ENCODE peak calls at places on chromosomes 1 and 21, in nine cellular contexts. One of them, this sample, is unnamed.

GRCh38 chr1:66685265-66685664 is 67.0 kb upstream of the DYNLT5 start:
- DNase-seq in hepatocyte: no peak
- DNase-seq in foreskin keratinocyte: no peak
- DNase-seq in IMR-90: no peak
- DNase-seq in SK-N-SH: no peak
- DNase-seq in tibial nerve: no peak
- DNase-seq in stomach: no peak
- DNase-seq in brain microvascular endothelial cell: no peak
- DNase-seq in heart right ventricle: no peak
- DNase-seq in this sample: no peak

GRCh38 chr1:7224644-7225043 is 439.4 kb downstream of the CAMTA1 start:
- DNase-seq in hepatocyte: no peak
- DNase-seq in foreskin keratinocyte: no peak
- DNase-seq in IMR-90: no peak
- DNase-seq in SK-N-SH: no peak
- DNase-seq in tibial nerve: no peak
- DNase-seq in stomach: no peak
- DNase-seq in brain microvascular endothelial cell: no peak
- DNase-seq in heart right ventricle: peak
- DNase-seq in this sample: no peak

GRCh38 chr21:42430570-42430969 is 26.9 kb downstream of the UBASH3A start:
- DNase-seq in hepatocyte: no peak
- DNase-seq in foreskin keratinocyte: no peak
- DNase-seq in IMR-90: no peak
- DNase-seq in SK-N-SH: no peak
- DNase-seq in tibial nerve: no peak
- DNase-seq in stomach: no peak
- DNase-seq in brain microvascular endothelial cell: no peak
- DNase-seq in heart right ventricle: no peak
- DNase-seq in this sample: no peak

GRCh38 chr1:207029991-207030521 is 2.5 kb downstream of the C1orf116 start:
- DNase-seq in hepatocyte: no peak
- DNase-seq in foreskin keratinocyte: peak
- DNase-seq in IMR-90: no peak
- DNase-seq in SK-N-SH: no peak
- DNase-seq in tibial nerve: no peak
- DNase-seq in stomach: no peak
- DNase-seq in brain microvascular endothelial cell: no peak
- DNase-seq in heart right ventricle: no peak
- DNase-seq in this sample: no peak

GRCh38 chr21:45056917-45057560 is 17.3 kb upstream of the ADARB1 start:
- DNase-seq in hepatocyte: no peak
- DNase-seq in foreskin keratinocyte: no peak
- DNase-seq in IMR-90: no peak
- DNase-seq in SK-N-SH: no peak
- DNase-seq in tibial nerve: no peak
- DNase-seq in stomach: no peak
- DNase-seq in brain microvascular endothelial cell: no peak
- DNase-seq in heart right ventricle: no peak
- DNase-seq in this sample: no peak

GRCh38 chr1:107594541-107594940 is 370.4 kb downstream of the VAV3 start:
- DNase-seq in hepatocyte: no peak
- DNase-seq in foreskin keratinocyte: no peak
- DNase-seq in IMR-90: no peak
- DNase-seq in SK-N-SH: no peak
- DNase-seq in tibial nerve: no peak
- DNase-seq in stomach: no peak
- DNase-seq in brain microvascular endothelial cell: no peak
- DNase-seq in heart right ventricle: no peak
- DNase-seq in this sample: no peak

GRCh38 chr1:26282694-26283019 is 2.8 kb downstream of the SH3BGRL3 start:
- DNase-seq in hepatocyte: no peak
- DNase-seq in foreskin keratinocyte: no peak
- DNase-seq in IMR-90: no peak
- DNase-seq in SK-N-SH: no peak
- DNase-seq in tibial nerve: no peak
- DNase-seq in stomach: no peak
- DNase-seq in brain microvascular endothelial cell: no peak
- DNase-seq in heart right ventricle: no peak
- DNase-seq in this sample: no peak

GRCh38 chr1:35600593-35600992 is 27.5 kb downstream of the TFAP2E start:
- DNase-seq in hepatocyte: no peak
- DNase-seq in foreskin keratinocyte: no peak
- DNase-seq in IMR-90: no peak
- DNase-seq in SK-N-SH: no peak
- DNase-seq in tibial nerve: no peak
- DNase-seq in stomach: no peak
- DNase-seq in brain microvascular endothelial cell: no peak
- DNase-seq in heart right ventricle: no peak
- DNase-seq in this sample: no peak

GRCh38 chr1:22452401-22452963 is 831 bp downstream of the ZBTB40 start:
- DNase-seq in hepatocyte: peak
- DNase-seq in foreskin keratinocyte: peak
- DNase-seq in IMR-90: peak
- DNase-seq in SK-N-SH: no peak
- DNase-seq in tibial nerve: no peak
- DNase-seq in stomach: no peak
- DNase-seq in brain microvascular endothelial cell: no peak
- DNase-seq in heart right ventricle: peak
- DNase-seq in this sample: peak

GRCh38 chr1:108561731-108562326 is 1.9 kb downstream of the EEIG2 start:
- DNase-seq in hepatocyte: peak
- DNase-seq in foreskin keratinocyte: no peak
- DNase-seq in IMR-90: no peak
- DNase-seq in SK-N-SH: peak
- DNase-seq in tibial nerve: no peak
- DNase-seq in stomach: peak
- DNase-seq in brain microvascular endothelial cell: no peak
- DNase-seq in heart right ventricle: peak
- DNase-seq in this sample: peak

GRCh38 chr1:27006683-27007082 is 6.0 kb downstream of the TENT5B start:
- DNase-seq in hepatocyte: no peak
- DNase-seq in foreskin keratinocyte: no peak
- DNase-seq in IMR-90: no peak
- DNase-seq in SK-N-SH: no peak
- DNase-seq in tibial nerve: no peak
- DNase-seq in stomach: no peak
- DNase-seq in brain microvascular endothelial cell: no peak
- DNase-seq in heart right ventricle: no peak
- DNase-seq in this sample: no peak

GRCh38 chr1:192579319-192579738 is 3.8 kb downstream of the RGS1 start:
- DNase-seq in hepatocyte: no peak
- DNase-seq in foreskin keratinocyte: no peak
- DNase-seq in IMR-90: peak
- DNase-seq in SK-N-SH: no peak
- DNase-seq in tibial nerve: no peak
- DNase-seq in stomach: no peak
- DNase-seq in brain microvascular endothelial cell: no peak
- DNase-seq in heart right ventricle: no peak
- DNase-seq in this sample: no peak

GRCh38 chr1:55059302-55060132 is 20.2 kb downstream of the PCSK9 start:
- DNase-seq in hepatocyte: no peak
- DNase-seq in foreskin keratinocyte: no peak
- DNase-seq in IMR-90: no peak
- DNase-seq in SK-N-SH: no peak
- DNase-seq in tibial nerve: no peak
- DNase-seq in stomach: no peak
- DNase-seq in brain microvascular endothelial cell: no peak
- DNase-seq in heart right ventricle: no peak
- DNase-seq in this sample: no peak

GRCh38 chr21:37062592-37062933 is 10.3 kb downstream of the PIGP start:
- DNase-seq in hepatocyte: no peak
- DNase-seq in foreskin keratinocyte: no peak
- DNase-seq in IMR-90: no peak
- DNase-seq in SK-N-SH: no peak
- DNase-seq in tibial nerve: no peak
- DNase-seq in stomach: no peak
- DNase-seq in brain microvascular endothelial cell: no peak
- DNase-seq in heart right ventricle: no peak
- DNase-seq in this sample: no peak
- H3K27ac ChIP-seq in hepatocyte: no peak
- H3K27ac ChIP-seq in foreskin keratinocyte: no peak
- H3K27ac ChIP-seq in IMR-90: no peak
- H3K27ac ChIP-seq in SK-N-SH: no peak
- H3K27ac ChIP-seq in tibial nerve: no peak
- H3K27ac ChIP-seq in stomach: no peak
- H3K27ac ChIP-seq in brain microvascular endothelial cell: no peak
- H3K27ac ChIP-seq in heart right ventricle: no peak
- H3K27ac ChIP-seq in this sample: no peak

DNA sequence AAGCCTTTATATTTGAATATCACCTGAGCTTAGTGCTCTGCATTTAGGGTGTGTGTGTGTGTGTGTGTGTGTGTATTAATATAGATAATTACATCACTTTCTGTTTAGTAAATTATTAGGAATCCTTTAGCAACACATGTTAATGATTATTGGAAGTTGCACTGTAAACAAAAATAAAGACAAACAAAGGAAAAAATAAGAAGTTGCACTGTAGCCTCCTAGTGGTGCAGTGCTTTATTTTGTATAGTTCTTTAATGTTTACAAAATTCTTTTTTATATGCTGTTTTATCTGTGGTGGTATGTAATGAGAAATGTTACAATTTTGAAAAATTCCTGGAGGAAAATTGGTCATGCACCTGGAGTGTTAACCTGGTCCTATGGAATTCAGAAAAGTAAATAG is 69.2 kb downstream of the UBE4B start:
- DNase-seq in hepatocyte: no peak
- DNase-seq in foreskin keratinocyte: no peak
- DNase-seq in IMR-90: no peak
- DNase-seq in SK-N-SH: no peak
- DNase-seq in tibial nerve: no peak
- DNase-seq in stomach: no peak
- DNase-seq in brain microvascular endothelial cell: no peak
- DNase-seq in heart right ventricle: no peak
- DNase-seq in this sample: no peak
- TF ChIP-seq CTCF in hepatocyte: peak
- TF ChIP-seq CTCF in foreskin keratinocyte: peak
- TF ChIP-seq CTCF in IMR-90: peak
- TF ChIP-seq CTCF in SK-N-SH: peak
- TF ChIP-seq CTCF in tibial nerve: no peak
- TF ChIP-seq CTCF in stomach: no peak
- TF ChIP-seq CTCF in brain microvascular endothelial cell: no peak
- TF ChIP-seq CTCF in heart right ventricle: no peak
- TF ChIP-seq CTCF in this sample: no peak

GRCh38 chr1:166307261-166308188 is 140.7 kb upstream of the FAM78B start:
- DNase-seq in hepatocyte: no peak
- DNase-seq in foreskin keratinocyte: no peak
- DNase-seq in IMR-90: no peak
- DNase-seq in SK-N-SH: peak
- DNase-seq in tibial nerve: no peak
- DNase-seq in stomach: no peak
- DNase-seq in brain microvascular endothelial cell: no peak
- DNase-seq in heart right ventricle: peak
- DNase-seq in this sample: no peak
- H3K27ac ChIP-seq in hepatocyte: no peak
- H3K27ac ChIP-seq in foreskin keratinocyte: no peak
- H3K27ac ChIP-seq in IMR-90: no peak
- H3K27ac ChIP-seq in SK-N-SH: peak
- H3K27ac ChIP-seq in tibial nerve: no peak
- H3K27ac ChIP-seq in stomach: no peak
- H3K27ac ChIP-seq in brain microvascular endothelial cell: no peak
- H3K27ac ChIP-seq in heart right ventricle: peak
- H3K27ac ChIP-seq in this sample: no peak

GRCh38 chr1:170377440-170377839 is 154.5 kb upstream of the GORAB start:
- DNase-seq in hepatocyte: no peak
- DNase-seq in foreskin keratinocyte: no peak
- DNase-seq in IMR-90: no peak
- DNase-seq in SK-N-SH: no peak
- DNase-seq in tibial nerve: no peak
- DNase-seq in stomach: no peak
- DNase-seq in brain microvascular endothelial cell: no peak
- DNase-seq in heart right ventricle: no peak
- DNase-seq in this sample: no peak
- TF ChIP-seq CTCF in hepatocyte: no peak
- TF ChIP-seq CTCF in foreskin keratinocyte: no peak
- TF ChIP-seq CTCF in IMR-90: no peak
- TF ChIP-seq CTCF in SK-N-SH: no peak
- TF ChIP-seq CTCF in tibial nerve: no peak
- TF ChIP-seq CTCF in stomach: no peak
- TF ChIP-seq CTCF in brain microvascular endothelial cell: no peak
- TF ChIP-seq CTCF in heart right ventricle: no peak
- TF ChIP-seq CTCF in this sample: no peak

This sample was measured in RWPE1.